ENCODE peak calls at places on chromosomes 2 and 18, in four cellular contexts. T is GM23248, E is mucosa of descending colon, R is right cardiac atrium. V is an unnamed sample.

GRCh38 chr2:96305091-96305978 is at the start of gene SNRNP200:
- DNase-seq in R (peak), E (peak), T (peak), V (peak)

GRCh38 chr2:222859786-222860726 is 780 bp upstream of the ACSL3 start:
- DNase-seq in T (peak), E (no peak), R (peak), V (peak)

GRCh38 chr2:23901966-23902942 is 24.7 kb downstream of the ATAD2B start:
- DNase-seq in E (no peak), T (peak), R (no peak), V (no peak)

GRCh38 chr2:71606244-71606643 is 152.9 kb downstream of the DYSF start:
- DNase-seq in T (no peak), E (no peak), R (no peak), V (no peak)

GRCh38 chr2:84847326-84848050 is 33.4 kb downstream of the TRABD2A start:
- DNase-seq in E (no peak), T (peak), R (no peak), V (no peak)

GRCh38 chr2:164606557-164606956 is 14.7 kb downstream of the GRB14 start:
- DNase-seq in E (no peak), T (peak), R (no peak), V (no peak)

GRCh38 chr18:36449451-36449850 is 151.9 kb downstream of the FHOD3 start:
- DNase-seq in T (no peak), E (no peak), R (no peak), V (no peak)

GRCh38 chr2:36370281-36370680 is 14.7 kb downstream of the CRIM1 start:
- DNase-seq in E (no peak), T (no peak), R (no peak), V (no peak)

GRCh38 chr18:5463390-5463789 is 80.4 kb downstream of the EPB41L3 start:
- DNase-seq in E (no peak), R (peak), T (peak), V (peak)

GRCh38 chr2:85584857-85585780 is 888 bp downstream of the VAMP5 start:
- DNase-seq in T (peak), R (peak), E (peak), V (peak)

GRCh38 chr2:172038604-172039003 is 38.9 kb downstream of the METAP1D start:
- DNase-seq in R (no peak), T (peak), E (no peak), V (no peak)

GRCh38 chr2:118202707-118203303 is 114.5 kb downstream of the INSIG2 start:
- DNase-seq in R (peak), E (no peak), T (peak), V (no peak)

GRCh38 chr2:234754126-234754525 is 197.7 kb upstream of the SH3BP4 start:
- DNase-seq in E (no peak), T (no peak), R (no peak), V (no peak)

GRCh38 chr2:212237350-212238095 is 301.1 kb downstream of the ERBB4 start:
- DNase-seq in E (no peak), R (no peak), T (no peak), V (peak)

GRCh38 chr18:22542400-22542835 is 124.7 kb upstream of the CTAGE1 start:
- DNase-seq in R (peak), T (peak), E (no peak), V (no peak)